ENCODE peak calls at places on chromosomes 2 and 18, in five cellular contexts. M is PC-3, Z is tibial nerve, R is cardiac muscle cell, V is lower lobe of right lung. S is an unnamed sample.
A peak's percentile ranks its signal among the peaks of the same experiment; 100 is the strongest.

GRCh38 chr18:62420513-62421209 is 95.6 kb downstream of the TNFRSF11A start:
- DNase-seq in M (peak; percentile 79), Z (no peak), R (no peak), V (no peak), S (peak; percentile 86)

GRCh38 chr18:3983351-3983969 is 471.6 kb downstream of the DLGAP1 start:
- DNase-seq in M (peak; percentile 37), Z (no peak), R (no peak), V (no peak), S (no peak)

GRCh38 chr2:64595397-64596160 is 58.1 kb downstream of the SERTAD2 start:
- DNase-seq in M (peak; percentile 70), Z (no peak), R (peak; percentile 50), V (no peak), S (peak; percentile 53)

GRCh38 chr2:152376968-152377367 is 42.0 kb downstream of the FMNL2 start:
- DNase-seq in M (peak; percentile 77), Z (no peak), R (no peak), V (no peak), S (no peak)

GRCh38 chr18:44898536-44898935 is 217.8 kb downstream of the SETBP1 start:
- DNase-seq in M (no peak), Z (no peak), R (no peak), V (no peak), S (no peak)

GRCh38 chr2:238061310-238062202 is 755 bp downstream of the SCLY start:
- DNase-seq in M (peak; percentile 43), Z (no peak), R (peak; percentile 46), V (no peak), S (peak; percentile 52)

GRCh38 chr18:28766027-28766426 is 589.1 kb upstream of the CDH2 start:
- DNase-seq in M (no peak), Z (no peak), R (no peak), V (no peak), S (no peak)

GRCh38 chr2:135072125-135072997 is 20.3 kb downstream of the RAB3GAP1 start:
- DNase-seq in M (no peak), Z (no peak), R (no peak), V (no peak), S (no peak)

GRCh38 chr2:61283443-61284160 is 121.6 kb downstream of the C2orf74 start:
- DNase-seq in M (no peak), Z (no peak), R (no peak), V (no peak), S (no peak)

GRCh38 chr2:212494413-212495020 is 44.1 kb downstream of the ERBB4 start:
- DNase-seq in M (no peak), Z (no peak), R (no peak), V (no peak), S (no peak)

GRCh38 chr2:69960821-69961220 is 610 bp downstream of the ASPRV1 start:
- DNase-seq in M (no peak), Z (no peak), R (no peak), V (no peak), S (no peak)

GRCh38 chr2:152525277-152525838 is 190.4 kb downstream of the FMNL2 start:
- DNase-seq in M (peak; percentile 91), Z (no peak), R (no peak), V (no peak), S (no peak)

GRCh38 chr2:237143676-237144440 is 58.2 kb downstream of the COPS8 start:
- DNase-seq in M (peak; percentile 18), Z (no peak), R (no peak), V (no peak), S (no peak)

GRCh38 chr2:164697688-164698290 is 76.5 kb upstream of the GRB14 start:
- DNase-seq in M (peak; percentile 54), Z (no peak), R (peak; percentile 45), V (no peak), S (peak; percentile 31)

GRCh38 chr2:241873803-241874110 is 4.2 kb downstream of the RTP5 start:
- DNase-seq in M (no peak), Z (no peak), R (no peak), V (no peak), S (no peak)

GRCh38 chr2:97935719-97936161 is 60.0 kb downstream of the TMEM131 start:
- DNase-seq in M (peak; percentile 80), Z (no peak), R (peak; percentile 29), V (no peak), S (peak; percentile 27)

GRCh38 chr18:32919799-32920198 is 147.0 kb upstream of the KLHL14 start:
- DNase-seq in M (peak; percentile 38), Z (no peak), R (peak; percentile 84), V (no peak), S (peak; percentile 55)

GRCh38 chr18:60295776-60296175 is 76.8 kb downstream of the MC4R start:
- DNase-seq in M (no peak), Z (no peak), R (no peak), V (no peak), S (peak; percentile 41)

GRCh38 chr18:45951021-45951714 is 16.0 kb downstream of the EPG5 start:
- DNase-seq in M (peak; percentile 61), Z (no peak), R (no peak), V (peak; percentile 54), S (peak; percentile 22)

GRCh38 chr18:46148810-46149209 is 44.6 kb downstream of the HAUS1 start:
- DNase-seq in M (peak; percentile 67), Z (peak; percentile 18), R (peak; percentile 80), V (no peak), S (peak; percentile 75)

GRCh38 chr18:23825978-23826405 is 136.7 kb downstream of the LAMA3 start:
- DNase-seq in M (peak; percentile 37), Z (peak; percentile 50), R (peak; percentile 34), V (no peak), S (peak; percentile 62)

GRCh38 chr2:144504191-144504590 is 15.7 kb downstream of the ZEB2 start:
- DNase-seq in M (no peak), Z (no peak), R (peak; percentile 71), V (no peak), S (no peak)

GRCh38 chr2:217723078-217723477 is 279.7 kb downstream of the TNS1 start:
- DNase-seq in M (no peak), Z (no peak), R (no peak), V (no peak), S (no peak)

GRCh38 chr18:77146249-77147080 is 13.9 kb upstream of the MBP start:
- DNase-seq in M (no peak), Z (no peak), R (no peak), V (no peak), S (no peak)

GRCh38 chr18:41674466-41674865 is 280.6 kb upstream of the PIK3C3 start:
- DNase-seq in M (no peak), Z (no peak), R (no peak), V (no peak), S (no peak)

GRCh38 chr18:68083131-68083530 is 566.6 kb upstream of the DSEL start:
- DNase-seq in M (no peak), Z (no peak), R (no peak), V (no peak), S (no peak)

GRCh38 chr2:85579266-85579935 is 2.0 kb downstream of the VAMP8 start:
- DNase-seq in M (no peak), Z (no peak), R (no peak), V (peak; percentile 65), S (no peak)
- H3K27ac ChIP-seq in M (no peak overlapping the region), Z (no peak overlapping the region), R (peak overlapping the region; percentile 58), V (peak overlapping the region; percentile 92), S (peak overlapping the region; percentile 94)

GRCh38 chr2:9300829-9301453 is 94.3 kb downstream of the ASAP2 start:
- DNase-seq in M (no peak), Z (no peak), R (no peak), V (no peak), S (no peak)
- H3K27ac ChIP-seq in M (no peak overlapping the region), Z (no peak overlapping the region), R (no peak overlapping the region), V (no peak overlapping the region), S (no peak overlapping the region)

GRCh38 chr2:118784860-118785259 is 62.6 kb downstream of the EN1 start:
- DNase-seq in M (no peak), Z (no peak), R (no peak), V (no peak), S (no peak)
- H3K27ac ChIP-seq in M (no peak overlapping the region), Z (no peak overlapping the region), R (no peak overlapping the region), V (no peak overlapping the region), S (no peak overlapping the region)

GRCh38 chr2:139389391-139389790 is 609.2 kb upstream of the NXPH2 start:
- DNase-seq in M (no peak), Z (no peak), R (peak; percentile 1), V (no peak), S (no peak)

DNA sequence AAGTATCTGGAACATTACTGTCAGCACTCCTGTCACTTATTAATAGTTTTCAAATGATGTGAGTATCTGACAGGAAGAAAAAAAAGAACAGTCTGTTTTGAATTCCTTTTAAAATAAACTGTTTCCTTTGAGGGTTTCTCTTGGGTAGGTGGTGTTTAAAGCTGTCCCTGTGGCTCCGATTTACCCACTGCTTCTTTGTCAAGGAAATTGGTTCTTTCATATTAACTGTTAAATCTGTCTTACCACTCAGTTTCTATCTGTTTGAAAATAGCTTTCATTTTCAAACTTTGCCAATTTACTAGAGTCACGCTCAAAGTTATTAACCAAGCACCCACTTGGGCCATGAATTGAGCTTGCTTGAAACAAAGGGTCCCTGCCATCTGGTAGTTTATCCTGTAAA is 614.6 kb upstream of the NXPH2 start:
- DNase-seq in M (no peak), Z (no peak), R (no peak), V (no peak), S (no peak)
- H3K27ac ChIP-seq in M (no peak overlapping the region), Z (no peak overlapping the region), R (no peak overlapping the region), V (no peak overlapping the region), S (no peak overlapping the region)

GRCh38 chr2:43445781-43446180 is 150.1 kb downstream of the THADA start:
- DNase-seq in M (no peak), Z (no peak), R (no peak), V (no peak), S (no peak)
- H3K27ac ChIP-seq in M (no peak overlapping the region), Z (no peak overlapping the region), R (no peak overlapping the region), V (no peak overlapping the region), S (no peak overlapping the region)

GRCh38 chr18:74063023-74063422 is 84.6 kb downstream of the FBXO15 start:
- DNase-seq in M (peak; percentile 11), Z (no peak), R (no peak), V (no peak), S (no peak)

GRCh38 chr18:74066018-74066417 is 81.6 kb downstream of the FBXO15 start:
- DNase-seq in M (no peak), Z (no peak), R (no peak), V (no peak), S (no peak)

GRCh38 chr18:74063552-74063951 is 84.1 kb downstream of the FBXO15 start:
- DNase-seq in M (no peak), Z (no peak), R (no peak), V (no peak), S (no peak)

GRCh38 chr18:74065366-74065765 is 82.3 kb downstream of the FBXO15 start:
- DNase-seq in M (no peak), Z (no peak), R (no peak), V (no peak), S (no peak)

DNA sequence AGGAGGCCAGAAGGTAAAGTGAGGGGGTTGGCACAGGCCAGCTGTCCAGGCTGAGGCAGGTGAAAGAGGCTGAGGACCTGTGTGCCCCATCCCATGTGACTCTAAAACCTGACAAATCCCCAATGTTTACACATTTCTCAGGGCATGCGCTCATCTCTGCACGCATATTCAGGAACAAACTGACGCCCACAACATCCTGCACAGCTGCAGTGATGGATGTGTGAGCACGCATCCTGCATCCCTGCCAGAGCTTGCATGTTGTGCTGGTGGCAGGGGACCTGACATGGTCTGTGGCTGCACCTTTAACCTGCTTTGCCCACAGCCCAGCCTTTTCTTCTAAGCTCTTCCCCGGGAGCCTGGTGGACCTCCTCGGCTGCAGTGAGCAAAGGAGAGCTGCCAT is 83.1 kb downstream of the FBXO15 start:
- DNase-seq in M (peak; percentile 2), Z (no peak), R (no peak), V (no peak), S (no peak)
- H3K27ac ChIP-seq in M (no peak overlapping the region), Z (no peak overlapping the region), R (no peak overlapping the region), V (no peak overlapping the region), S (no peak overlapping the region)

S was measured in hepatocyte.